ENCODE peak calls at places on chromosomes 1 and 21, in ten cellular contexts. O, P, D, E, R, I, S, V, X and L are unnamed samples.

GRCh38 chr21:33036430-33037162 is 10.9 kb downstream of the OLIG2 start:
- DNase-seq in O (no peak), P (no peak), D (peak; percentile 71), E (no peak), R (no peak), I (no peak), S (no peak), V (no peak), X (peak; percentile 86), L (no peak)

GRCh38 chr21:38388219-38388618 is 110.1 kb downstream of the ERG start:
- DNase-seq in O (no peak), P (no peak), D (peak; percentile 1), E (no peak), R (no peak), I (no peak), S (no peak), V (no peak), X (no peak), L (no peak)

GRCh38 chr1:3890389-3891328 is 9.4 kb downstream of the C1orf174 start:
- DNase-seq in O (no peak), P (no peak), D (no peak), E (no peak), R (peak; percentile 54), I (no peak), S (no peak), V (no peak), X (peak; percentile 71), L (no peak)

GRCh38 chr1:218377143-218377660 is 32.1 kb downstream of the TGFB2 start:
- DNase-seq in O (no peak), P (no peak), D (peak; percentile 99), E (no peak), R (no peak), I (peak; percentile 76), S (no peak), V (peak; percentile 76), X (no peak), L (no peak)

GRCh38 chr1:5981009-5981380 is 11.2 kb downstream of the NPHP4 start:
- DNase-seq in O (peak; percentile 51), P (no peak), D (no peak), E (no peak), R (no peak), I (no peak), S (no peak), V (no peak), X (peak; percentile 51), L (no peak)

GRCh38 chr1:21680918-21681317 is 11.8 kb upstream of the RAP1GAP start:
- DNase-seq in O (no peak), P (no peak), D (peak; percentile 69), E (no peak), R (no peak), I (no peak), S (no peak), V (no peak), X (no peak), L (no peak)

GRCh38 chr1:172885411-172885810 is 165.3 kb downstream of the TNFSF18 start:
- DNase-seq in O (no peak), P (no peak), D (no peak), E (no peak), R (no peak), I (no peak), S (no peak), V (no peak), X (no peak), L (no peak)

GRCh38 chr1:29523531-29523930 is 287.2 kb downstream of the PTPRU start:
- DNase-seq in O (no peak), P (no peak), D (no peak), E (no peak), R (no peak), I (no peak), S (no peak), V (no peak), X (no peak), L (peak; percentile 4)

GRCh38 chr1:201903135-201903534 is 14.4 kb downstream of the SHISA4 start:
- DNase-seq in O (peak; percentile 85), P (peak; percentile 76), D (peak; percentile 64), E (no peak), R (no peak), I (no peak), S (no peak), V (no peak), X (no peak), L (peak; percentile 62)

DNA sequence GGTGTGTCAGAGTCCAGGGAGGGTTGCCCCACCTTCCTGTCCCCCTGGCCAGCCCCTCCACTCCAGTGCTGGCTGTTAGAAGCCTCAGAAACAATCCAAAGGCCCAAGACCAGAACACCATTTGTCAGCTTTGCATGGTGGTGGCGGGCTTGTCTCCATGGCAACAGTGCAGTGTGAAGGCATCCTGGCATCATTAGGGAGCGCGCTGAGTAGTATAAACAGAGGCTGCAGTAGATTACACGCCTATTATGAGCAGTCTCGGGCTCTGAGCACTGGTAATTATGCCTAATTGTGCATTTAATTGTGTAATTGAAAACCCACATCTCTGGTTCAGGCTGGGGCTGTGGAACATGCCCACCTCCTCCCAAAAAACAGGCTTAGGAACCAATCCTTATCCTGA is 11.8 kb downstream of the NKAIN1 start:
- DNase-seq in O (no peak), P (no peak), D (no peak), E (no peak), R (no peak), I (no peak), S (no peak), V (no peak), X (no peak), L (no peak)
- TF ChIP-seq POLR2A in O (no peak), P (no peak), D (no peak), E (no peak), R (no peak), I (no peak), S (no peak), V (no peak), X (no peak), L (no peak)

DNA sequence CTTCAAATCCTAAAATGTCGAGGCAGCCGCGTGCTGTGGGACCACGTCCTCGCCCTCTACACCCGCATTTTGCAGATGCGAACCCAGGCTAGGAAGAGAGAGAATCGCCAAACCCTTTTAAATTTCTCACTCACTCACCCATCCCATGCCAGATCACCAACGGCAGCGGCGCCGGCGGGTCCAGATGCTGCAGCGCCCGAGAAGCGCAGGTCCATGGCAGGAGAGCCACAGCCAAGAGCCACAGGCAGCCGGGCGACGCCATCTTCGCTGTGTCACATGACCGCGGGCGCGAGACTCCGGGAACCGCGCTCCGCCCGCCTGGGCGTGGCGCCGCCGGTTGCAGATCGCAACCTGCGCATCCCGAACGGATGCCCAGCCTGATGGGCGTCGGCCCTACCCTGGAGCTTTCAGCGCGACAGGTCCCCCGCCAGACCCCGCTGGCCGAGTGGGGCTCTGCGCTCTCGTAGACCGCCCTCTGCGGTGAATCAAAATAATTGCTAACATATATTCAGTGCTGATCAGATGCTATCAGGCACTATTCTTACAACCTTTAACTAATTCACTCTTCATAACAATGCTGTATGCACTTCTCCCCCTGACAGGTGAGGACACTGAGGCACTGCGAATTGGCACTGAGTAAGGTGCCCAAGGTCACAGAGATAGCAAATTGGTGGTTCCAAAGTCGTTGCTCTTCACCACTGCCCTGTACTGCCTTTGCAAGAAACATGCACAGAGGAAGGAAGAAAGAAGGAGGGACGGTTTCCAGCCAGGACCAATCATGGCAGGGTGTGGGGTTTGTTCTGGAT is at the start of gene PPT1:
- DNase-seq in O (peak; percentile 74), P (peak; percentile 65), D (peak; percentile 55), E (no peak), R (peak; percentile 90), I (peak; percentile 41), S (peak; percentile 68), V (peak; percentile 72), X (peak; percentile 96), L (peak; percentile 88)
- TF ChIP-seq POLR2A in O (peak; percentile 70), P (no peak), D (peak; percentile 43), E (no peak), R (peak; percentile 46), I (peak; percentile 82), S (peak; percentile 78), V (peak; percentile 77), X (no peak), L (no peak)

GRCh38 chr1:159986093-159986492 is 32.1 kb upstream of the SLAMF9 start:
- DNase-seq in O (no peak), P (no peak), D (no peak), E (no peak), R (no peak), I (no peak), S (no peak), V (no peak), X (no peak), L (no peak)
- TF ChIP-seq POLR2A in O (no peak), P (no peak), D (no peak), E (no peak), R (no peak), I (no peak), S (no peak), V (no peak), X (no peak), L (no peak)

GRCh38 chr1:237717121-237717520 is 173.6 kb downstream of the ZP4 start:
- DNase-seq in O (no peak), P (no peak), D (no peak), E (no peak), R (no peak), I (no peak), S (no peak), V (no peak), X (no peak), L (no peak)
- TF ChIP-seq POLR2A in O (no peak), P (no peak), D (no peak), E (no peak), R (no peak), I (no peak), S (no peak), V (no peak), X (no peak), L (no peak)

DNA sequence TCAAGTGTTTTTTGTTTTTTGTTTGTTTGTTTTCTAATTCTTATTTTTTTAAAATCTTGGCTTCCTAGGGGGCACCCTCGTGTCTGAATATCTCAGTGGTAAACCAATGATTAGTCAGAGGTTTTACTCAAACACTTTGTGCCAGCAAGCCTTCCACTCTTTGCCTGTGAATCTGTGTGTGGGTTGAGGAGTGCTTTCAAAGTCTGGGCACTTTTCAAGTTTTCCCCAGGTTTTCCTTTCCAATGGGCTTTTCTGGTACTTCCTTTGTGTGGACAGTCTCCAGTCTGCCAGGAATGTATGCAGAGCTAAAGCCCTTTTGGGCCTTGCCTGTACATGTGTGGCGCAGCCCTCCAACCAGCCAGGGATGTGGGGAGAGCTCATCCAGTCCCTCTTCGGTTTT is 9.7 kb upstream of the PPIE start:
- DNase-seq in O (no peak), P (no peak), D (peak; percentile 9), E (no peak), R (no peak), I (no peak), S (no peak), V (no peak), X (no peak), L (no peak)
- TF ChIP-seq POLR2A in O (no peak), P (no peak), D (no peak), E (no peak), R (no peak), I (no peak), S (no peak), V (no peak), X (no peak), L (no peak)

DNA sequence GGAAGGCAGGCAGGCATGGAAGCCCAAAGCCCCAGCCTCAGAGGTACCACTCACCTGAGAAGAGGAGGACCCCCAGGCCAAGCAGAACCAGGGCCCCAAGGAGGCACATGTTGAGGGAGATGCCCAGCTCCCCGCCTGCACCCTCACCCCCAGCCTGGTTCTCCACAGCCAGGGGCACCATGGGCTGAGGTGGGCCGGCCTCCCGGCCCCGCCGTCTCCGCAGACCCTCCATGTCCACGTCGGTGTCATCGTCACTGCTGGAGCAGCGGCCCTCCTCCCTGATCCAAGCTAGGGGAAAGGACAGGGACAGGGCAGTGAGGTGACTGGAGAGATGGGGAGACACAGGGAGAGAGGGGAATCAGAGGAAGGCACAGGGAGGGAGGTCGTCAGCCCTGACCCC is 7.8 kb downstream of the PBXIP1 start:
- DNase-seq in O (no peak), P (no peak), D (no peak), E (no peak), R (no peak), I (no peak), S (no peak), V (no peak), X (no peak), L (no peak)
- TF ChIP-seq POLR2A in O (no peak), P (no peak), D (no peak), E (no peak), R (no peak), I (no peak), S (no peak), V (no peak), X (no peak), L (no peak)